ENCODE peak calls at places on chromosome 2, in nine cellular contexts. W, Y, G, I, T, U, E, C and P are unnamed samples.

GRCh38 chr2:36568533-36569246 is 29.3 kb downstream of the FEZ2 start:
- DNase-seq in E (peak), G (no peak), I (no peak), W (no peak), T (no peak), Y (no peak), C (no peak), U (no peak), P (no peak)

GRCh38 chr2:225937625-225938024 is 538.1 kb downstream of the NYAP2 start:
- DNase-seq in I (no peak), W (no peak), C (no peak), T (no peak), G (no peak), Y (no peak), E (peak), U (no peak), P (no peak)

GRCh38 chr2:198697218-198697617 is 760.5 kb downstream of the SATB2 start:
- DNase-seq in I (no peak), U (no peak), W (no peak), Y (no peak), E (no peak), C (no peak), T (no peak), G (no peak), P (no peak)

GRCh38 chr2:231185050-231185725 is 13.2 kb upstream of the ARMC9 start:
- DNase-seq in I (no peak), Y (no peak), E (no peak), G (no peak), U (no peak), T (no peak), W (no peak), C (no peak), P (no peak)

GRCh38 chr2:240934701-240935100 is 28.6 kb downstream of the CROCC2 start:
- DNase-seq in U (no peak), I (no peak), W (no peak), Y (no peak), E (no peak), T (no peak), G (no peak), C (no peak), P (no peak)

GRCh38 chr2:200618590-200619021 is 32.8 kb downstream of the AOX1 start:
- DNase-seq in C (no peak), W (no peak), Y (no peak), E (peak), I (no peak), G (no peak), U (no peak), T (peak), P (no peak)

GRCh38 chr2:176234216-176234615 is 35.0 kb upstream of the MTX2 start:
- DNase-seq in T (no peak), W (no peak), C (no peak), Y (no peak), E (no peak), G (no peak), I (no peak), U (no peak), P (no peak)

GRCh38 chr2:145652992-145653545 is 1133.2 kb upstream of the ZEB2 start:
- DNase-seq in Y (no peak), I (no peak), W (peak), C (no peak), T (no peak), U (no peak), G (no peak), E (peak), P (no peak)

GRCh38 chr2:42926438-42927333 is 134.3 kb upstream of the HAAO start:
- DNase-seq in W (no peak), U (no peak), E (no peak), T (no peak), G (no peak), I (no peak), C (no peak), Y (no peak), P (no peak)

GRCh38 chr2:219687266-219687665 is 59.8 kb downstream of the SLC4A3 start:
- DNase-seq in Y (no peak), I (no peak), W (no peak), E (peak), C (no peak), U (no peak), G (no peak), T (no peak), P (no peak)